ENCODE peak calls at places on chromosomes 3 and 15, in four cellular contexts. J, X, H and B are unnamed samples.

GRCh38 chr15:88912500-88912921 is 668 bp downstream of the MFGE8 start:
- DNase-seq in H (no peak), J (no peak), X (no peak), B (no peak)

GRCh38 chr3:71599416-71599815 is 15.9 kb upstream of the FOXP1 start:
- DNase-seq in J (no peak), X (peak), H (no peak), B (no peak)

GRCh38 chr3:168249539-168250414 is 154.1 kb upstream of the GOLIM4 start:
- DNase-seq in J (peak), X (peak), H (peak), B (peak)

GRCh38 chr15:53869044-53869805 is 109.0 kb upstream of the UNC13C start:
- DNase-seq in J (no peak), X (no peak), H (no peak), B (no peak)

GRCh38 chr3:98764692-98765002 is 1.5 kb downstream of the ST3GAL6 start:
- DNase-seq in H (no peak), X (no peak), J (no peak), B (no peak)

GRCh38 chr15:90816401-90817116 is 51.8 kb upstream of the FURIN start:
- DNase-seq in J (no peak), X (no peak), H (no peak), B (no peak)

GRCh38 chr3:152557302-152557999 is 277.5 kb upstream of the P2RY1 start:
- DNase-seq in X (peak), J (no peak), H (no peak), B (no peak)

GRCh38 chr15:78763796-78764241 is 47.4 kb downstream of the ADAMTS7 start:
- DNase-seq in X (no peak), J (no peak), H (no peak), B (no peak)

GRCh38 chr3:141266186-141266585 is 34.6 kb downstream of the PXYLP1 start:
- DNase-seq in X (no peak), H (no peak), J (no peak), B (no peak)